ENCODE peak calls at places on chromosomes 5 and 9, in five cellular contexts. S is stomach, Q is HepG2, L is upper lobe of left lung, B is ovary. G is an unnamed sample.
A peak's percentile ranks its signal among the peaks of the same experiment; 100 is the strongest.

GRCh38 chr5:172059661-172060100 is 53.2 kb upstream of the FBXW11 start:
- DNase-seq in Q (peak; percentile 19), B (no peak), S (no peak), L (no peak), G (peak; percentile 29)

GRCh38 chr5:94362857-94363256 is 255.5 kb downstream of the KIAA0825 start:
- DNase-seq in S (no peak), Q (no peak), B (no peak), L (no peak), G (peak; percentile 26)

GRCh38 chr9:3732077-3733038 is 206.6 kb upstream of the RFX3 start:
- DNase-seq in L (no peak), B (peak; percentile 53), S (no peak), Q (peak; percentile 70), G (peak; percentile 78)

GRCh38 chr9:32665101-32665500 is 29.6 kb upstream of the TAF1L start:
- DNase-seq in L (no peak), S (no peak), Q (no peak), B (no peak), G (peak; percentile 45)

GRCh38 chr9:26271495-26272122 is 593.4 kb upstream of the TUSC1 start:
- DNase-seq in B (no peak), S (no peak), L (no peak), Q (no peak), G (no peak)

GRCh38 chr5:146877783-146878470 is 630 bp downstream of the PPP2R2B start:
- DNase-seq in L (peak; percentile 83), S (no peak), Q (no peak), B (no peak), G (no peak)

GRCh38 chr5:95222836-95223235 is 62.1 kb downstream of the MCTP1 start:
- DNase-seq in L (no peak), S (no peak), B (no peak), Q (no peak), G (no peak)

GRCh38 chr5:135694906-135695305 is 116.1 kb upstream of the CXCL14 start:
- DNase-seq in Q (no peak), B (no peak), S (no peak), L (no peak), G (no peak)

GRCh38 chr5:123209163-123210013 is 120.3 kb downstream of the PRDM6 start:
- DNase-seq in L (no peak), Q (peak; percentile 3), S (no peak), B (no peak), G (peak; percentile 84)

GRCh38 chr5:6188344-6188743 is 190.0 kb downstream of the MED10 start:
- DNase-seq in S (no peak), Q (no peak), L (no peak), B (no peak), G (no peak)

GRCh38 chr5:151686673-151687378 is at the start of gene SPARC:
- DNase-seq in B (peak; percentile 85), Q (no peak), S (no peak), L (peak; percentile 88), G (no peak)

GRCh38 chr9:91795500-91796241 is 154.4 kb downstream of the ROR2 start:
- DNase-seq in B (no peak), Q (no peak), L (no peak), S (no peak), G (no peak)

GRCh38 chr9:101620452-101620851 is 25.7 kb upstream of the PPP3R2 start:
- DNase-seq in Q (no peak), S (no peak), B (no peak), L (no peak), G (no peak)

GRCh38 chr9:37626708-37627293 is 24.0 kb upstream of the FRMPD1 start:
- DNase-seq in L (no peak), S (no peak), Q (no peak), B (no peak), G (no peak)

GRCh38 chr5:172165465-172165864 is 22.6 kb downstream of the STK10 start:
- DNase-seq in Q (no peak), S (no peak), B (no peak), L (no peak), G (no peak)

GRCh38 chr5:33501899-33502298 is 61.1 kb downstream of the TARS1 start:
- DNase-seq in S (no peak), Q (no peak), L (peak; percentile 69), B (no peak), G (no peak)

GRCh38 chr9:76818271-76818670 is 54.0 kb downstream of the PCA3 start:
- DNase-seq in L (no peak), S (peak; percentile 69), B (peak; percentile 81), Q (peak; percentile 15), G (peak; percentile 63)

GRCh38 chr9:77013932-77014596 is 5.4 kb upstream of the FOXB2 start:
- DNase-seq in L (peak; percentile 63), S (no peak), B (no peak), Q (no peak), G (no peak)

GRCh38 chr5:54217826-54218503 is 92.4 kb downstream of the ARL15 start:
- DNase-seq in B (peak; percentile 45), S (peak; percentile 27), Q (peak; percentile 37), L (no peak), G (peak; percentile 77)

GRCh38 chr9:97735070-97735600 is 38.0 kb upstream of the XPA start:
- DNase-seq in B (no peak), S (no peak), L (no peak), Q (no peak), G (no peak)

GRCh38 chr9:31084331-31084730 is 1300.1 kb upstream of the ACO1 start:
- DNase-seq in B (no peak), S (no peak), L (no peak), Q (no peak), G (no peak)

DNA sequence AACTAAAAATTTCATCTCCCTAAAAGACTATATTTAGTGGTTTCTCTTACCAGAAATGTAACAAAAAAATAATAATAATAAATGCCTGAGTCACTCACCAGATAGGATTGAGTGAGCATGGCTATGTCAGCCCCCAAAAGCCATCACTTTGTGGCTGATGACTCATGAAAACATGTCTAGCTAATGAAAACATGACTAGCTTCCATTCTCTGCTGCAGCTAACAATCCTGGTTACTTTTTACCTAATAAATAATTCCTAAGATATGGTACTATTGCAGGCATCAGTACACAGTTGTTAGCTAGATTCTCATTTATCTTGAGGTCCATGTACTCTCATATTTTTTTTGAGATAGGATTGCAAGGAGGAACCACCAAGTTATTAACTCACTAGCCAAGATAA is 1294.6 kb upstream of the ACO1 start:
- DNase-seq in L (no peak), B (no peak), Q (no peak), S (no peak), G (no peak)
- TF ChIP-seq EP300 in L (no peak), B (no peak), Q (no peak), S (no peak), G (no peak)

DNA sequence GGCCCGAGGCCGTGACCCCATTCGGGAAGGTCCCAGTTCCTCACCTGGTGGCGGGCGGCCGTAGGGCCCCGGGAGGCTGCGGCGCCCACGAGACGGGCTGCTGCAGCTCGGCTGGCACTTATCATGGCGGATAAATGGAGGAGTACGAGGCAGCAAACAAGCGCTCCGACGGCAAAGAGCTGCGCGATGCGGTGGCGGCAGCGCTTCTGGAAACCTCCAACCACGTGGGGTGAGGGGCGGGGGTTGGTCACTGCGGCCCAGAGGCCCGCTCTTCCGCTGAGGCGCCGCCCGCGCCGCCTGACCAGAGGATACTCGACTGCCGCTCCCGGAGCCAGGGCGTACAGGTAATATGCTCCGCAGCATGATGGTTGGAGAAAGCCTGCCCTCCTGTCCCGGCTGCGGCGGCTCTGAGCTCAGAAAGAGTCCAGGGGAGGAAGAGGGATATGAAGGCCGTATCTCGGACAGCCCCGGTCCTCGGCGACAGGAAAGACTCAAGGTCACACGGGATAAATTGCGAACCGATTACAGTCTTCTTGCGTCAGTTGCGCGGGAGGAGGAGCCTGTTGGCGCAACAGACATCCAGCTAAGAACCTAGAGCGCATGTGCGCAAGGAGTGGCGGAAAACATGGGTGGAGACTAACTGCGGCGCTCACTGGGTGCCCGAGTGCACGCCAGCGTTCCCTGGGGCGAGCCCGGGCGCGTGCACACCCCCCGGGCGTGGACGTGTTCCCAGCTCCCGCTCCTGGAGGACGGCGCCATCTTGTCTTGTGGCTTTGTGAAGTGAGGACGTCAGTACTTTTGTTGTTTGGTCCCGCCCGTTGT is at the start of gene HSPA9:
- DNase-seq in B (peak; percentile 99), Q (peak; percentile 98), L (peak; percentile 97), S (peak; percentile 99), G (peak; percentile 100)
- TF ChIP-seq EP300 in B (peak; percentile 26), Q (peak; percentile 52), L (peak; percentile 52), S (no peak), G (peak; percentile 65)

GRCh38 chr9:83198336-83198735 is 135.4 kb upstream of the RASEF start:
- DNase-seq in S (no peak), Q (no peak), B (no peak), L (no peak), G (no peak)

GRCh38 chr9:83208065-83208850 is 145.3 kb upstream of the RASEF start:
- DNase-seq in S (no peak), L (no peak), B (no peak), Q (peak; percentile 11), G (no peak)

GRCh38 chr9:83200531-83200930 is 137.6 kb upstream of the RASEF start:
- DNase-seq in L (no peak), S (no peak), Q (no peak), B (no peak), G (no peak)

GRCh38 chr9:83199240-83199639 is 136.3 kb upstream of the RASEF start:
- DNase-seq in L (no peak), Q (peak; percentile 44), S (peak; percentile 56), B (peak; percentile 50), G (peak; percentile 74)

DNA sequence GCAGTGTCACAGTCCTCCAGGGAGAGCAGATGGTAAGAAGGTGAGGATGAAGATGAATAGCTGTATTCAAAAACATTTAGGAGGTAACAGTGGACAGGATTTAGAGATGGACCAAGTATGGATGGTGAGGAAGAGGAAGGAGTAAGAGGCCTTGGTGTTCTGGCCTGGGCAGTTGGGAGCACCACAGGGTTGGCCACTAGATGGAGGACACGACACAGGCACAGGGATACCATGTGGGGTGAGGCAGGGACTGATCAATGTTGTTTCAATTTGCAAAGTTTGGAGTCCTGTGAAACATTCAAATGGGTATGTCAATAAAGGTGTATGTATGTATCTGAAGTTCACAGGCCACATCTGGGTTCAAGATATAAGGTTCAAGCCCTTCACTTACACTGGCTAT is 141.1 kb upstream of the RASEF start:
- DNase-seq in B (no peak), S (no peak), Q (no peak), L (no peak), G (no peak)
- TF ChIP-seq EP300 in B (no peak), S (no peak), Q (no peak), L (no peak), G (no peak)

GRCh38 chr5:127840198-127840524 is 137.0 kb downstream of the CCDC192 start:
- DNase-seq in Q (no peak), S (no peak), B (no peak), L (no peak), G (no peak)
- TF ChIP-seq EP300 in Q (no peak), S (no peak), B (no peak), L (no peak), G (no peak)

GRCh38 chr5:179821298-179822058 is 773 bp downstream of the SQSTM1 start:
- DNase-seq in Q (peak; percentile 80), B (peak; percentile 96), S (peak; percentile 96), L (peak; percentile 96), G (peak; percentile 95)
- TF ChIP-seq EP300 in Q (no peak), B (no peak), S (no peak), L (peak; percentile 71), G (no peak)